ENCODE peak calls at places on chromosomes 3 and 15, in ten cellular contexts. V is heart left ventricle; Y is right lobe of liver; P is HuH-7.5; U is colonic mucosa; H is stimulated activated CD8-positive, alpha-beta memory T cell treated with anti-CD3 and anti-CD28 coated beads, Interleukin-4, amount 100 ng/mL, for 24 hours; D is HFF-Myc; W is stimulated activated CD4-positive, alpha-beta T cell treated with anti-CD3 and anti-CD28 coated beads, Interleukin-1b, Interleukin-23, amount 100 ng/mL, for 1 hour; O is cerebellar cortex; G is foreskin fibroblast. M is an unnamed sample.

GRCh38 chr3:126134219-126134975 is 46.0 kb downstream of the ALDH1L1 start:
- DNase-seq in G (peak; percentile 75), H (peak; percentile 28), Y (peak; percentile 57), W (peak; percentile 20), U (peak; percentile 65), V (peak; percentile 61), P (peak; percentile 59), O (peak; percentile 70), D (no peak), M (peak; percentile 77)

GRCh38 chr3:8658326-8659212 is 14.0 kb upstream of the SSUH2 start:
- DNase-seq in O (no peak), G (peak; percentile 12), W (no peak), P (peak; percentile 65), H (no peak), D (no peak), V (peak; percentile 95), Y (no peak), U (peak; percentile 34), M (peak; percentile 84)

GRCh38 chr3:32398531-32398930 is 6.9 kb downstream of the CMTM7 start:
- DNase-seq in Y (no peak), H (no peak), V (peak; percentile 69), O (no peak), D (no peak), U (no peak), W (no peak), G (no peak), P (no peak), M (peak; percentile 80)

GRCh38 chr15:90801803-90802202 is 66.6 kb upstream of the FURIN start:
- DNase-seq in G (no peak), P (no peak), O (no peak), U (no peak), V (no peak), W (no peak), D (no peak), H (no peak), Y (no peak), M (no peak)

GRCh38 chr3:181948286-181948685 is 236.6 kb downstream of the SOX2 start:
- DNase-seq in P (no peak), Y (no peak), H (no peak), W (no peak), V (no peak), G (no peak), D (no peak), U (no peak), O (no peak), M (no peak)

GRCh38 chr15:66846811-66847210 is 144.8 kb downstream of the SMAD6 start:
- DNase-seq in H (no peak), D (no peak), V (no peak), O (no peak), U (no peak), P (no peak), G (no peak), Y (peak; percentile 16), W (no peak), M (no peak)

GRCh38 chr15:91975241-91975978 is 121.9 kb downstream of the SLCO3A1 start:
- DNase-seq in V (no peak), W (no peak), Y (no peak), O (peak; percentile 22), U (no peak), G (no peak), P (no peak), D (no peak), H (no peak), M (no peak)

GRCh38 chr15:47742742-47743141 is 25.4 kb downstream of the SEMA6D start:
- DNase-seq in W (no peak), V (no peak), P (no peak), H (no peak), O (no peak), U (no peak), D (no peak), G (no peak), Y (no peak), M (no peak)

GRCh38 chr15:88036154-88036839 is 220.2 kb downstream of the NTRK3 start:
- DNase-seq in H (no peak), P (no peak), G (no peak), V (no peak), Y (no peak), W (no peak), O (no peak), U (no peak), D (no peak), M (no peak)

GRCh38 chr15:49044002-49044401 is 2.2 kb downstream of the SECISBP2L start:
- DNase-seq in U (no peak), O (no peak), W (no peak), P (no peak), V (no peak), D (no peak), G (no peak), Y (no peak), H (no peak), M (no peak)

GRCh38 chr3:62261800-62262199 is 111.5 kb downstream of the FEZF2 start:
- DNase-seq in U (no peak), P (no peak), Y (no peak), H (no peak), W (no peak), D (no peak), V (no peak), G (no peak), O (no peak), M (no peak)

GRCh38 chr3:8938021-8938420 is 25.3 kb downstream of the RAD18 start:
- DNase-seq in P (no peak), Y (no peak), O (peak; percentile 20), H (no peak), G (peak; percentile 61), V (no peak), D (peak; percentile 25), W (no peak), U (no peak), M (no peak)

GRCh38 chr3:197335428-197336132 is 37.2 kb upstream of the DLG1 start:
- DNase-seq in Y (peak; percentile 39), W (no peak), O (no peak), U (no peak), P (no peak), H (no peak), D (no peak), V (peak; percentile 65), G (no peak), M (no peak)

GRCh38 chr3:186207515-186207914 is 98.6 kb upstream of the ETV5 start:
- DNase-seq in W (no peak), G (no peak), U (no peak), D (no peak), H (no peak), V (no peak), Y (no peak), P (no peak), O (no peak), M (no peak)

GRCh38 chr3:15339786-15340215 is 7.4 kb upstream of the SH3BP5 start:
- DNase-seq in V (no peak), U (no peak), W (no peak), P (no peak), G (peak; percentile 84), Y (no peak), D (no peak), H (no peak), O (no peak), M (no peak)

GRCh38 chr3:25442486-25442885 is 14.4 kb downstream of the RARB start:
- DNase-seq in H (no peak), W (no peak), D (no peak), Y (no peak), O (no peak), U (no peak), P (no peak), V (no peak), G (no peak), M (no peak)

GRCh38 chr15:93037341-93038063 is 51.5 kb downstream of the RGMA start:
- DNase-seq in Y (no peak), V (peak; percentile 78), G (peak; percentile 74), D (peak; percentile 24), O (peak; percentile 58), P (peak; percentile 23), H (no peak), U (no peak), W (no peak), M (peak; percentile 90)

GRCh38 chr3:172135766-172136729 is 96.7 kb downstream of the FNDC3B start:
- DNase-seq in O (no peak), Y (no peak), G (peak; percentile 67), P (no peak), D (no peak), H (no peak), U (no peak), V (no peak), W (no peak), M (no peak)

GRCh38 chr3:146589899-146590508 is 15.1 kb downstream of the PLSCR5 start:
- DNase-seq in O (peak; percentile 87), Y (no peak), U (peak; percentile 29), G (peak; percentile 75), P (peak; percentile 3), H (no peak), V (no peak), D (no peak), W (no peak), M (peak; percentile 55)

GRCh38 chr3:17356581-17356980 is 385.9 kb downstream of the TBC1D5 start:
- DNase-seq in G (peak; percentile 4), O (no peak), D (no peak), H (no peak), V (no peak), P (no peak), U (no peak), W (no peak), Y (no peak), M (no peak)

GRCh38 chr3:4656059-4656458 is 162.9 kb downstream of the ITPR1 start:
- DNase-seq in W (no peak), G (peak; percentile 83), P (peak; percentile 40), U (peak; percentile 43), O (peak; percentile 71), Y (peak; percentile 60), H (no peak), V (peak; percentile 69), D (peak; percentile 43), M (peak; percentile 76)

GRCh38 chr3:197171481-197172067 is 126.8 kb downstream of the DLG1 start:
- DNase-seq in P (no peak), H (no peak), O (no peak), G (peak; percentile 12), Y (no peak), U (no peak), D (no peak), V (no peak), W (no peak), M (no peak)

GRCh38 chr3:158773845-158774542 is 27.9 kb upstream of the MFSD1 start:
- DNase-seq in O (no peak), W (no peak), Y (no peak), D (no peak), H (no peak), P (no peak), G (peak; percentile 44), V (no peak), U (no peak), M (no peak)

GRCh38 chr3:153829596-153830170 is 291.5 kb upstream of the ARHGEF26 start:
- DNase-seq in U (no peak), V (no peak), O (no peak), W (no peak), G (peak; percentile 2), D (no peak), H (no peak), P (no peak), Y (no peak), M (no peak)

GRCh38 chr3:16350041-16350952 is 85.3 kb downstream of the OXNAD1 start:
- DNase-seq in G (peak; percentile 90), P (no peak), U (no peak), V (no peak), O (no peak), Y (no peak), H (no peak), W (no peak), D (peak; percentile 75), M (no peak)

GRCh38 chr3:129687586-129688125 is 81.2 kb upstream of the PLXND1 start:
- DNase-seq in P (no peak), W (no peak), U (no peak), D (no peak), G (no peak), V (no peak), O (peak; percentile 60), Y (no peak), H (no peak), M (no peak)

GRCh38 chr15:28020644-28021043 is 78.5 kb downstream of the OCA2 start:
- DNase-seq in O (peak; percentile 19), U (no peak), G (no peak), P (no peak), W (no peak), D (no peak), V (no peak), H (no peak), Y (no peak), M (no peak)

GRCh38 chr3:192079098-192079497 is 618.1 kb downstream of the PYDC2 start:
- DNase-seq in O (no peak), G (no peak), Y (no peak), D (no peak), W (no peak), H (no peak), U (no peak), V (no peak), P (no peak), M (no peak)

M was measured in right cardiac atrium.